ENCODE peak calls at places on chromosomes 1 and 21, in five cellular contexts. P is dorsolateral prefrontal cortex; D is fibroblast of lung; A is keratinocyte; X is CD8-positive, alpha-beta T cell. V is an unnamed sample.

GRCh38 chr1:26158271-26159112 is at the start of gene FAM110D:
- DNase-seq in X (no peak), D (no peak), A (no peak), P (no peak), V (no peak)

GRCh38 chr1:5286244-5286643 is 631.8 kb downstream of the AJAP1 start:
- DNase-seq in X (peak), A (no peak), P (no peak), D (no peak), V (no peak)

GRCh38 chr1:74523873-74524480 is 11.6 kb upstream of the LRRC53 start:
- DNase-seq in X (no peak), A (no peak), P (no peak), D (peak), V (no peak)

GRCh38 chr1:71311396-71311795 is 230.6 kb upstream of the ZRANB2 start:
- DNase-seq in P (no peak), X (no peak), D (peak), A (no peak), V (no peak)

GRCh38 chr1:25523512-25523911 is 19.9 kb upstream of the LDLRAP1 start:
- DNase-seq in P (no peak), X (no peak), A (no peak), D (peak), V (peak)

GRCh38 chr1:10615932-10616671 is 141.4 kb downstream of the PEX14 start:
- DNase-seq in D (no peak), X (no peak), A (no peak), P (peak), V (no peak)

GRCh38 chr21:36135391-36136094 is 664 bp downstream of the CBR3 start:
- DNase-seq in D (peak), P (peak), A (peak), X (peak), V (peak)

GRCh38 chr1:38872401-38873026 is 634 bp downstream of the MYCBP start:
- DNase-seq in P (no peak), X (peak), A (no peak), D (peak), V (peak)

GRCh38 chr1:32716312-32717126 is 13.9 kb upstream of the SYNC start:
- DNase-seq in P (no peak), A (peak), D (no peak), X (no peak), V (peak)

GRCh38 chr1:225881081-225882007 is 836 bp downstream of the TMEM63A start:
- DNase-seq in P (no peak), D (peak), X (peak), A (no peak), V (peak)

GRCh38 chr1:186899577-186899976 is 70.8 kb downstream of the PLA2G4A start:
- DNase-seq in P (no peak), D (no peak), A (no peak), X (no peak), V (no peak)

GRCh38 chr1:171901245-171901644 is 59.9 kb downstream of the DNM3 start:
- DNase-seq in X (no peak), A (no peak), P (no peak), D (peak), V (no peak)

GRCh38 chr1:117754061-117754969 is 148.5 kb downstream of the TENT5C start:
- DNase-seq in D (peak), A (no peak), X (peak), P (no peak), V (peak)

GRCh38 chr1:42380617-42381423 is at the start of gene RIMKLA:
- DNase-seq in X (peak), D (peak), P (peak), A (no peak), V (no peak)

GRCh38 chr1:46256523-46256922 is 9.0 kb downstream of the RAD54L start:
- DNase-seq in D (no peak), P (no peak), X (no peak), A (no peak), V (no peak)

GRCh38 chr1:46263146-46263545 is 15.6 kb downstream of the RAD54L start:
- DNase-seq in A (no peak), P (no peak), D (no peak), X (no peak), V (no peak)

DNA sequence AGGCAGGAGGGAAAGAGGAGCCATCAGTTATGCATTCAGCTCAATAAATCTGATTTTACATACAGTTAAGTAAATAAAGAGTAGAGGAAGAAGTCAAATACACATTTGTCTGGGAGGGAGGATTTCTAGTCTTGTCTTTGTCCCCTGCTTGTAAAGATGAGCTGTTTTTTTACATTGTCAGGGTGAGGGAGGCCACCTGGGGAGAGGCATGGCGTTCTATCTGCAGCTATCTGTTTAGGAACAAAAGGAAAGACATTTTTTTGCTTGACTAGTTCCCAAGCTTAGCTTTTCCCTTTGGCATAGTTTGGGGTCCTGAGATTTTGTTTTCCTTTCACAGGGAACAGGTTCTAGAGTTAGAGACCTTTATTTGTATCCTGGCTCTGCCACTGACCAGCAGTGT is 14.9 kb downstream of the RAD54L start:
- DNase-seq in A (no peak), D (no peak), P (no peak), X (no peak), V (no peak)
- TF ChIP-seq CTCF in A (no peak), D (no peak), P (no peak), X (no peak), V (no peak)

GRCh38 chr1:2335721-2336475 is 55.5 kb downstream of the MORN1 start:
- DNase-seq in P (no peak), X (no peak), A (no peak), D (no peak), V (no peak)

GRCh38 chr1:2336499-2336898 is 54.9 kb downstream of the MORN1 start:
- DNase-seq in P (no peak), D (no peak), X (no peak), A (no peak), V (no peak)

GRCh38 chr1:2337081-2337480 is 54.3 kb downstream of the MORN1 start:
- DNase-seq in P (no peak), A (no peak), X (no peak), D (no peak), V (no peak)

GRCh38 chr1:2334366-2334765 is 57.0 kb downstream of the MORN1 start:
- DNase-seq in A (no peak), P (no peak), D (no peak), X (no peak), V (no peak)

DNA sequence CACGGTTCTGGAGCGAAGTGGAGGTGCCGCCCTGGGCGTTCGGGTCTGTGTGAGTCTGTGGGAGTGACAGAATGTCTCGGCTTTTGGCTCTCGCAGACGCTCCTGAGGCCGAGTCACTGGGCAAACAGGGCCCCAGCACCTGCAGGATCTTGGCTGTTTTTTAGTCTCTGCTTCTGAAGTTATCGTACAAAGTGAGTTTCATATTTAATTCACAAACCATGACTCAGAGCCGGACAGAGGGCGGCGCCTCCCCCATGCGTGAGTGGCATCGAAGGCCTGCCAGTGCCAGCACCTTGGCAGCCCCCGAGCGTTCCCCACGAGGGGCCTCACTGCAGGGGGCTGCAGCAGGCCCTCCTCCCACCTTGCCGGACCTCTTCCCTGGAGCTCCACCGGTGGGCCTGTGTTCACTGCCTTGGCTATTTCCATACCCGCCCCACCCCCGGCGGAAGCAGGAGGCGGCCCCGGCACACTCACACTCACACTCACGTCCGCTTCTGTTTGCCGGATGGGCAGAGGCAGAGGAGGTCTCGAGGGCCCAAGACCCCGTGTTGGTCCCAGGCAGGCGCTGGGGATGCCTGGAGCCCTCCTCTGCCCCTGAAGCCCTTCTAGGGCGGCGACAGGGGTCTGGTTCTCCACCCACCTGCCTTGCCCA is 56.3 kb downstream of the MORN1 start:
- DNase-seq in D (peak), A (no peak), P (no peak), X (no peak), V (no peak)
- H3K4me3 ChIP-seq in D (no peak), A (peak), P (no peak), X (no peak), V (no peak)

GRCh38 chr1:16236091-16236494 is 890 bp downstream of the CPLANE2 start:
- DNase-seq in A (peak), D (no peak), P (no peak), X (peak), V (no peak)

GRCh38 chr1:16237343-16237830 is 404 bp upstream of the CPLANE2 start:
- DNase-seq in P (no peak), A (no peak), X (no peak), D (peak), V (no peak)

GRCh38 chr1:16235347-16235746 is 1.6 kb downstream of the CPLANE2 start:
- DNase-seq in D (no peak), X (no peak), A (no peak), P (no peak), V (no peak)

GRCh38 chr1:16233431-16233830 is 3.6 kb downstream of the CPLANE2 start:
- DNase-seq in X (no peak), A (no peak), D (no peak), P (no peak), V (no peak)

GRCh38 chr1:16236495-16237342 is at the start of gene CPLANE2:
- DNase-seq in P (peak), D (peak), A (peak), X (peak), V (peak)
- TF ChIP-seq CTCF in P (peak), D (no peak), A (no peak), X (no peak), V (no peak)

GRCh38 chr1:89708727-89709375 is 75.9 kb downstream of the LRRC8C start:
- DNase-seq in A (no peak), P (no peak), X (no peak), D (peak), V (peak)
- H3K4me3 ChIP-seq in A (no peak), P (no peak), X (no peak), D (no peak), V (no peak)

GRCh38 chr1:151499930-151500329 is 11.3 kb upstream of the CGN start:
- DNase-seq in A (no peak), D (no peak), P (no peak), X (no peak), V (no peak)

GRCh38 chr1:151502859-151503509 is 8.2 kb upstream of the CGN start:
- DNase-seq in D (no peak), P (no peak), X (no peak), A (no peak), V (no peak)

GRCh38 chr1:151502035-151502728 is 9.0 kb upstream of the CGN start:
- DNase-seq in A (no peak), P (no peak), X (no peak), D (no peak), V (no peak)

GRCh38 chr1:151499355-151499754 is 11.8 kb upstream of the CGN start:
- DNase-seq in A (no peak), P (no peak), X (no peak), D (no peak), V (no peak)

GRCh38 chr1:151501474-151501873 is 9.7 kb upstream of the CGN start:
- DNase-seq in D (no peak), X (no peak), P (no peak), A (no peak), V (no peak)
- TF ChIP-seq CTCF in D (peak), X (no peak), P (no peak), A (no peak), V (peak)

DNA sequence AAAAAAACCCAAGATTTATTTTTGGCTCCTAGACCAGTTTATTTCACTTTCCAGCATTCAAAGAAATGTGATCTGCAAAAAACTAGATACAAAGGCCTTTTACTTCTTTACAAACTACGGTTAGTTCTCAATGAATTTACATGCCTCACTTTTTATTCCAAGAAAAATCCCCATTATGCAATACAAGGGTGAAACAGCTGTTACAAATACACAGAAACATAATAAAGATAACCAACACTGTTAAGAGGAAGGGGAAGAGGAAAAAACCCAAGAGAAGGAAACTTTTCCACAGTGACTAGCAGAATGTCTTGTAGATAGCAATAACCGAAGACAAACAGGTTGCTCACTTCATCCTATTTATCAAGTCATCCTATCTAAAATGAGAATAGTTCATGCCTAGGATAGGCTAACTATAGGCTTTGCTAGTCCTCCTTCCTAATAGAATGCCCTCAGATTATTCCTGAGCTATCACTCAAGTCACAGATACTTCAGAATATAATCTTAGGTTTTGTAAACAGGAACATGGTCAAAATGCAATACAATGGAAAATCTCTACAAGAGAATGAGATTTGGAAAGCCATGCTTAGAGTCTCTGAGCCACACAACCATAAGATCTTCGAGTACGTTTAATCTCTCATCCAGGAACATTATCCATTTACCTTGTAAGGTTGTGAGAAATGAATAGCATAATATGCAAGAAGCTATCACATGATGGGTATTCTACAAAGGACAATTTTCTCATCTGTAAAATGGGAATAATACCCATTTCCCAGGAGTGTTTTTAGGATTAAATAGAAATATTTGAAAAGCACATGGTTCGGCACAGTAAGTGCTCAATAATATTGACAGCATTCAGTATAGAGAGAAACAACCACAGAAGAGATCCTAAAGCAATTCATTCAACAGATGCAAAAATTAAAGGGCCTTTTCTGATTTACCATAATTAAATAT is 5.4 kb downstream of the PNRC2 start:
- DNase-seq in X (no peak), D (no peak), P (no peak), A (no peak), V (peak)
- H3K4me3 ChIP-seq in X (no peak), D (no peak), P (no peak), A (no peak), V (no peak)

DNA sequence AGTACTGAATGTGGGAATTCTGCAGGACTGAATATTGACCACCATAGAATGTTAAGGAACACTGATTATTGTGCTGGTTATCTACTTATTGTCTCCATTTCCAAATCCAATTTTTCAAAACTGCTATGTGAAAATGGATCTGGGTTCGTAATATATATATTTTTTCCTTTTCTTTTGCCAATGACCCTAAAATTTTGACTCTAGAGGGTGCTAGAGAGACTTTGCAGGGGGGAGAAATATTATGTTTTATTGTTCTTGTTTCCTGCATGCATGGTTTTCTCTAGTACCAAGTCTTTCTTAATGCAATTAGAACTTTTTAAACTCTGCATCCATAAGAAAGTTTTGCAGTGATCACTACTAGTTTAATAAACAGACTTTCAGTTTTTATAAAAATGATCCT is 1256.9 kb downstream of the BRINP3 start:
- DNase-seq in D (no peak), X (no peak), P (no peak), A (no peak), V (peak)
- TF ChIP-seq CTCF in D (peak), X (no peak), P (no peak), A (no peak), V (peak)

GRCh38 chr1:162663589-162664030 is 31.3 kb downstream of the DDR2 start:
- DNase-seq in D (peak), X (no peak), A (no peak), P (peak), V (peak)
- H3K4me3 ChIP-seq in D (no peak), X (no peak), A (no peak), P (no peak), V (no peak)

DNA sequence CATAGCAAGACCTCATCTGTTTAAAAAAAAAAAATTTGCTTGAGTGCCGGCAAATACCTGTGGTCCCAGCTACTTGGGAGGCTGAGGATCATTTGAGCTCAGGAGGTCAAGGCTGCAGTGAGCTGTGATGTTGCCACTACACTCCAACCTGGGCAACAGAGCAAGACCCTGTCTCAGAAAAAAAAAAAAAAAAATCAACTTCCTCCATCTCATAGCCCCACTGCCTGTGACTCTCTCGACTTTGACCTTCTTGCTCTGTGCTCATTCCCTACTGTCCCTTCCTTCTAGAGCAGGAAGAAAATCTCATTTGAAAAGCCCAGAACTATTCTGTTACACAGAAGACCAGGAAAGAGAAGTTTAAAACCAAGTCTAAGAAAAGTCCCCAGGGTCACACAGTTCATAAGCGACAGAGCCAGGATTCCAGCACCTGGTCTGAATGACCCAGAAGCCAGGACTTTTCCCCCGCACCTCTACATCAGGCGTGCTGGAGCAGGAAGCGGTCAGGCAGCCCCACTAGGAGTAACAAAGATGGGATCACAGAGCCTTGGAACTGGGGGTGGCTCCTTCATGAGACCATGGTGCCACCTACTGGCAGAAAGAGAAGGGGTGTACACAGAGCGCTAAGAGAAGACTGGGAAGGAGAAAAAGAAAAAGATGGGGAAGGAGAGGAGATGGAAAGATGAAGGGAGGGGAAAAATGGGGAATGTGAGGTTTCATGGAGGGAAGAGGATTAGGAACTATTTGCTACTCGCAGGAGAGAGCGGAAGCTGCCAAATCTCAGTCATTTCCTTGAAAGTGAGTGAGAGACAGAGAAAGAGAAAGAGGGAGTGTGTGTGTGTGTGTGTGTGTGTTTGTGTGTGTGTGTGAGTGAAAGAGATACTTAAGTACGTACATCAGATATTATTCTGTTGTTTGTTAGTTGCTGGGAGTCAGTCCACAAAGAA is 3.1 kb upstream of the P3R3URF start:
- DNase-seq in P (peak), A (peak), X (peak), D (peak), V (peak)
- TF ChIP-seq CTCF in P (peak), A (peak), X (peak), D (peak), V (peak)

GRCh38 chr1:84876353-84876752 is 16.7 kb downstream of the LPAR3 start:
- DNase-seq in X (peak), D (no peak), A (no peak), P (no peak), V (no peak)
- H3K4me3 ChIP-seq in X (no peak), D (no peak), A (no peak), P (no peak), V (no peak)